ENCODE peak calls at places on chromosomes 16 and 17, in eight cellular contexts. N is HTR-8/SVneo, E is activated T-cell treated with anti-CD3 and anti-CD28 coated beads for 1 hour, Y is testis, M is EL, G is ELR, C is GM04504, T is GM04503. U is an unnamed sample.

GRCh38 chr16:66619534-66620418 is 15.3 kb downstream of the CMTM3 start:
- DNase-seq in N (peak; percentile 22), E (no peak), Y (no peak), M (peak; percentile 76), G (peak; percentile 67), C (peak; percentile 71), T (peak; percentile 64), U (peak; percentile 48)

GRCh38 chr17:4950075-4950756 is 703 bp upstream of the ENO3 start:
- DNase-seq in N (peak; percentile 65), E (peak; percentile 52), Y (no peak), M (no peak), G (no peak), C (no peak), T (no peak), U (no peak)

GRCh38 chr17:63082273-63082861 is 116.3 kb downstream of the TANC2 start:
- DNase-seq in N (peak; percentile 25), E (no peak), Y (no peak), M (peak; percentile 37), G (peak; percentile 60), C (no peak), T (no peak), U (peak; percentile 5)

GRCh38 chr17:80511222-80512180 is 33.1 kb upstream of the RPTOR start:
- DNase-seq in N (no peak), E (no peak), Y (no peak), M (no peak), G (no peak), C (no peak), T (no peak), U (no peak)

GRCh38 chr17:82527893-82528292 is 8.4 kb downstream of the FOXK2 start:
- DNase-seq in N (no peak), E (no peak), Y (peak; percentile 53), M (no peak), G (no peak), C (no peak), T (no peak), U (no peak)

GRCh38 chr17:304461-304860 is 48.1 kb downstream of the RPH3AL start:
- DNase-seq in N (no peak), E (no peak), Y (no peak), M (no peak), G (no peak), C (no peak), T (no peak), U (no peak)

GRCh38 chr17:38428150-38428642 is at the start of gene ARHGAP23:
- DNase-seq in N (peak; percentile 91), E (peak; percentile 20), Y (peak; percentile 70), M (peak; percentile 88), G (peak; percentile 83), C (no peak), T (no peak), U (peak; percentile 24)

GRCh38 chr16:1366060-1366711 is 14.5 kb downstream of the GNPTG start:
- DNase-seq in N (no peak), E (no peak), Y (no peak), M (no peak), G (no peak), C (no peak), T (no peak), U (no peak)

GRCh38 chr17:44318077-44318892 is 6.3 kb downstream of the SLC25A39 start:
- DNase-seq in N (no peak), E (no peak), Y (no peak), M (no peak), G (no peak), C (no peak), T (no peak), U (no peak)